ENCODE peak calls at places on chromosome 4, in six cellular contexts. One of them, this sample, is unnamed.

GRCh38 chr4:87716350-87717041 is 66.4 kb downstream of the DMP1 start:
- DNase-seq in IMR-90: no peak
- DNase-seq in tibial nerve: peak
- DNase-seq in A549: no peak
- DNase-seq in thyroid gland: peak
- DNase-seq in GM12878: no peak
- DNase-seq in this sample: no peak

GRCh38 chr4:154293427-154293826 is 198.2 kb downstream of the DCHS2 start:
- DNase-seq in tibial nerve: no peak
- DNase-seq in IMR-90: no peak
- DNase-seq in GM12878: no peak
- DNase-seq in thyroid gland: no peak
- DNase-seq in A549: no peak
- DNase-seq in this sample: no peak

GRCh38 chr4:54924891-54925290 is 200.5 kb downstream of the KDR start:
- DNase-seq in GM12878: no peak
- DNase-seq in thyroid gland: no peak
- DNase-seq in IMR-90: no peak
- DNase-seq in tibial nerve: no peak
- DNase-seq in A549: no peak
- DNase-seq in this sample: no peak

GRCh38 chr4:154152546-154152945 is 339.1 kb downstream of the DCHS2 start:
- DNase-seq in GM12878: no peak
- DNase-seq in A549: no peak
- DNase-seq in IMR-90: no peak
- DNase-seq in thyroid gland: no peak
- DNase-seq in tibial nerve: no peak
- DNase-seq in this sample: no peak

GRCh38 chr4:107853444-107854325 is 29.0 kb downstream of the SGMS2 start:
- DNase-seq in tibial nerve: no peak
- DNase-seq in thyroid gland: no peak
- DNase-seq in GM12878: no peak
- DNase-seq in A549: peak
- DNase-seq in IMR-90: peak
- DNase-seq in this sample: no peak

GRCh38 chr4:111821342-111821741 is 323.9 kb upstream of the FAM241A start:
- DNase-seq in IMR-90: no peak
- DNase-seq in GM12878: no peak
- DNase-seq in thyroid gland: no peak
- DNase-seq in tibial nerve: no peak
- DNase-seq in A549: no peak
- DNase-seq in this sample: no peak

GRCh38 chr4:48093949-48094550 is 40.0 kb downstream of the TXK start:
- DNase-seq in A549: peak
- DNase-seq in tibial nerve: no peak
- DNase-seq in IMR-90: peak
- DNase-seq in GM12878: no peak
- DNase-seq in thyroid gland: no peak
- DNase-seq in this sample: peak

GRCh38 chr4:61202638-61203495 is 2.7 kb downstream of the ADGRL3 start:
- DNase-seq in IMR-90: no peak
- DNase-seq in GM12878: no peak
- DNase-seq in tibial nerve: no peak
- DNase-seq in A549: no peak
- DNase-seq in thyroid gland: no peak
- DNase-seq in this sample: no peak

GRCh38 chr4:21139327-21139726 is 439.1 kb downstream of the PACRGL start:
- DNase-seq in GM12878: no peak
- DNase-seq in A549: no peak
- DNase-seq in tibial nerve: no peak
- DNase-seq in IMR-90: no peak
- DNase-seq in thyroid gland: no peak
- DNase-seq in this sample: no peak

GRCh38 chr4:37970702-37971101 is 10.5 kb downstream of the PTTG2 start:
- DNase-seq in A549: peak
- DNase-seq in tibial nerve: no peak
- DNase-seq in thyroid gland: peak
- DNase-seq in IMR-90: peak
- DNase-seq in GM12878: no peak
- DNase-seq in this sample: peak

GRCh38 chr4:26468283-26468949 is 21.9 kb downstream of the CCKAR start:
- DNase-seq in GM12878: no peak
- DNase-seq in thyroid gland: no peak
- DNase-seq in tibial nerve: no peak
- DNase-seq in IMR-90: no peak
- DNase-seq in A549: no peak
- DNase-seq in this sample: no peak

GRCh38 chr4:93710101-93710846 is 118.3 kb upstream of the ATOH1 start:
- DNase-seq in GM12878: peak
- DNase-seq in thyroid gland: peak
- DNase-seq in IMR-90: no peak
- DNase-seq in A549: peak
- DNase-seq in tibial nerve: no peak
- DNase-seq in this sample: peak

GRCh38 chr4:89906316-89906715 is 11.7 kb downstream of the MMRN1 start:
- DNase-seq in IMR-90: no peak
- DNase-seq in A549: no peak
- DNase-seq in GM12878: no peak
- DNase-seq in tibial nerve: no peak
- DNase-seq in thyroid gland: no peak
- DNase-seq in this sample: no peak

GRCh38 chr4:123588631-123589223 is 192.1 kb downstream of the SPRY1 start:
- DNase-seq in thyroid gland: no peak
- DNase-seq in A549: peak
- DNase-seq in tibial nerve: no peak
- DNase-seq in IMR-90: peak
- DNase-seq in GM12878: peak
- DNase-seq in this sample: no peak

DNA sequence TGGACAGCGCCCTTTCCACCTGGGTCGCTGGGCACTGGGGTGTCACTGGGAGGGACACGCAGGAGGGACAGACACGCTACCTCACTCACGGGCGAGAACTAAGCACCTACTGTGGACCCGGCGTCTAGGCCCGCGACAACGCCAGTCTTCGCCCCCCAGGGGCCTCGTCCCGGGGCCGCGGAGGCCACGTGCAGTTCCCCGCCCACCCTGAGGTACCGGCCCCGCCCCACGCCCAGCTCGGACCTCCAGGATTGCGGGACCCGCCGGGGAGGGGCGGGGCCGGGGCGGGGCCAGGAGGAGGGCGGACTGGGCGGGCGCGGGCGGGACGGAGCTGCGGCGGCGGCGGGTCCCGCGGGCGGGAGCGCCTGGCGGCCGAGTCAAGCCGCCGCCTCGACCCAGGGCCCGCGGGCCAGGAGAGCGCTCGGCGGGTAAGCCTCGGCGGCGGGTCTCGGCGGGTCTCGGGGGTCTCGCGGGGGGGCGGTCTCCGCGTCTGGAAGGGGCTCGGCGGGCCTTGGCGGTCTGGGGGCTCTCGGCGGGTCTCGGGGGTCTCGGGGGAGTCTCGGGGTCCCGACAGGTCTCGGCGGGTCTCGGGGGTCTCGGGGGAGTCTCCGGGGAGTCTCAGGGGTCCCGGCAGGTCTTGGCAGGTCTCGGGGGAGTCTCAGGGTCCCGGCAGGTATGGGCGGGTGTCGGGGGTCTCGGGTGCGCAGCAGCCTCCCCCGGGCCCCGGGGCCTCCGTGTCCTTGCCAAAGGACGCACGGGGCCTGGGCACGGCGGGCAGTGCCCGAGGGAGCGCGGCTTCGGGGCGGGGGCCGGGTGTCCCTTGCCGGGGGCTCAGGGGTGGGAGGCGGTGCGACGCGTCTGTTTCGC is at the start of gene SH3BP2:
- DNase-seq in tibial nerve: peak
- DNase-seq in thyroid gland: peak
- DNase-seq in A549: peak
- DNase-seq in GM12878: no peak
- DNase-seq in IMR-90: peak
- DNase-seq in this sample: peak
- TF ChIP-seq POLR2A in tibial nerve: peak
- TF ChIP-seq POLR2A in thyroid gland: peak
- TF ChIP-seq POLR2A in A549: no peak
- TF ChIP-seq POLR2A in GM12878: no peak
- TF ChIP-seq POLR2A in IMR-90: no peak
- TF ChIP-seq POLR2A in this sample: no peak

GRCh38 chr4:71188951-71189350 is 149.9 kb upstream of the SLC4A4 start:
- DNase-seq in thyroid gland: no peak
- DNase-seq in A549: no peak
- DNase-seq in tibial nerve: no peak
- DNase-seq in IMR-90: no peak
- DNase-seq in GM12878: no peak
- DNase-seq in this sample: no peak

GRCh38 chr4:71188197-71188625 is 150.6 kb upstream of the SLC4A4 start:
- DNase-seq in IMR-90: no peak
- DNase-seq in tibial nerve: no peak
- DNase-seq in thyroid gland: no peak
- DNase-seq in GM12878: no peak
- DNase-seq in A549: no peak
- DNase-seq in this sample: no peak

GRCh38 chr4:71186257-71186565 is 152.6 kb upstream of the SLC4A4 start:
- DNase-seq in thyroid gland: no peak
- DNase-seq in tibial nerve: no peak
- DNase-seq in GM12878: no peak
- DNase-seq in A549: no peak
- DNase-seq in IMR-90: no peak
- DNase-seq in this sample: no peak

GRCh38 chr4:71187399-71188196 is 151.2 kb upstream of the SLC4A4 start:
- DNase-seq in A549: peak
- DNase-seq in IMR-90: peak
- DNase-seq in thyroid gland: peak
- DNase-seq in tibial nerve: no peak
- DNase-seq in GM12878: no peak
- DNase-seq in this sample: no peak

GRCh38 chr4:71186566-71187398 is 152.0 kb upstream of the SLC4A4 start:
- DNase-seq in tibial nerve: peak
- DNase-seq in IMR-90: peak
- DNase-seq in A549: peak
- DNase-seq in GM12878: no peak
- DNase-seq in thyroid gland: peak
- DNase-seq in this sample: no peak
- TF ChIP-seq POLR2A in tibial nerve: peak
- TF ChIP-seq POLR2A in IMR-90: peak
- TF ChIP-seq POLR2A in A549: peak
- TF ChIP-seq POLR2A in GM12878: no peak
- TF ChIP-seq POLR2A in thyroid gland: peak
- TF ChIP-seq POLR2A in this sample: no peak

GRCh38 chr4:99845708-99846469 is 29.3 kb downstream of the DAPP1 start:
- DNase-seq in A549: no peak
- DNase-seq in IMR-90: no peak
- DNase-seq in tibial nerve: no peak
- DNase-seq in thyroid gland: no peak
- DNase-seq in GM12878: no peak
- DNase-seq in this sample: no peak

GRCh38 chr4:99845179-99845578 is 28.6 kb downstream of the DAPP1 start:
- DNase-seq in A549: no peak
- DNase-seq in GM12878: no peak
- DNase-seq in thyroid gland: no peak
- DNase-seq in IMR-90: no peak
- DNase-seq in tibial nerve: no peak
- DNase-seq in this sample: no peak

GRCh38 chr4:99847362-99847976 is 30.8 kb downstream of the DAPP1 start:
- DNase-seq in IMR-90: no peak
- DNase-seq in A549: no peak
- DNase-seq in tibial nerve: no peak
- DNase-seq in thyroid gland: no peak
- DNase-seq in GM12878: peak
- DNase-seq in this sample: no peak

GRCh38 chr4:99846891-99847290 is 30.3 kb downstream of the DAPP1 start:
- DNase-seq in GM12878: no peak
- DNase-seq in thyroid gland: no peak
- DNase-seq in A549: no peak
- DNase-seq in IMR-90: no peak
- DNase-seq in tibial nerve: no peak
- DNase-seq in this sample: no peak

DNA sequence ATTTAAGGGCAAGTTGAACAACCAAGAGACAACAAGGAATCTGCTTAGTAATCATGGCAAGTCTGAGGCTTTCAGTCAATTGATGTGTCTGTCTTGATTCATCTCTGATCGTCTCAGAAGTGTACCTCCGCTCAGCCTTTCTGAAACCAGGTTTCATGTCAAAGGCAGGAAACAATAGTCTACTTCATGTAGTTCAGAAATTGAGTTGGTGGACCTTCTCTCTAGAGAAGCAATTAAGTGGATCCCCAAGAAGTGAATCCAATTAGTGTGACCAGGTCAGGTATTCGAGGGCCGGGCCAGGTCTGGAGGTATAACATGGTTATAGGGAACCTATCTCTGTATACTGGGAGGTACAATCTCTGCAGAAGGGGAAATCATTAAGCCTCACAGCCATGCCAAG is 31.9 kb downstream of the DAPP1 start:
- DNase-seq in GM12878: peak
- DNase-seq in IMR-90: no peak
- DNase-seq in A549: no peak
- DNase-seq in thyroid gland: no peak
- DNase-seq in tibial nerve: no peak
- DNase-seq in this sample: no peak
- TF ChIP-seq POLR2A in GM12878: no peak
- TF ChIP-seq POLR2A in IMR-90: no peak
- TF ChIP-seq POLR2A in A549: no peak
- TF ChIP-seq POLR2A in thyroid gland: no peak
- TF ChIP-seq POLR2A in tibial nerve: no peak
- TF ChIP-seq POLR2A in this sample: no peak

DNA sequence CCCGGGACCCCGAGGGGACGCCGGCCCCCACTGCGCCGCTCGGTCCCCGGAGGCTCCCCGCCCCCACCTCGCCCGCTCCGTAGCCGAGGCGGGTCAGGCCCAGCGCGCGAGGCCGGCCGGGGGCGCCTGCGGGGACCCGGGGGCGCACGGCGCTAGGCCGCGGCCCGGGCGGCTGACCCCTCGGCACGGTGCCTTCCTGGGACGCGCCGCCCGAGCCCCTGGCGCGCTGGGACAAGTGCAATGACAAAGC is 1.2 kb downstream of the IRF2 start:
- DNase-seq in IMR-90: no peak
- DNase-seq in A549: no peak
- DNase-seq in GM12878: no peak
- DNase-seq in thyroid gland: no peak
- DNase-seq in tibial nerve: no peak
- DNase-seq in this sample: no peak
- TF ChIP-seq POLR2A in IMR-90: no peak
- TF ChIP-seq POLR2A in A549: no peak
- TF ChIP-seq POLR2A in GM12878: no peak
- TF ChIP-seq POLR2A in thyroid gland: peak
- TF ChIP-seq POLR2A in tibial nerve: no peak
- TF ChIP-seq POLR2A in this sample: no peak

GRCh38 chr4:152805818-152806217 is 26.1 kb downstream of the ARFIP1 start:
- DNase-seq in GM12878: no peak
- DNase-seq in A549: no peak
- DNase-seq in tibial nerve: no peak
- DNase-seq in thyroid gland: no peak
- DNase-seq in IMR-90: no peak
- DNase-seq in this sample: no peak
- TF ChIP-seq POLR2A in GM12878: no peak
- TF ChIP-seq POLR2A in A549: no peak
- TF ChIP-seq POLR2A in tibial nerve: no peak
- TF ChIP-seq POLR2A in thyroid gland: no peak
- TF ChIP-seq POLR2A in IMR-90: no peak
- TF ChIP-seq POLR2A in this sample: no peak